ENCODE peak calls at places on chromosome 5, in four cellular contexts. B is K562, T is endothelial cell of umbilical vein, W is IMR-90. X is an unnamed sample.

GRCh38 chr5:81819556-81820314 is 68.8 kb upstream of the SSBP2 start:
- DNase-seq in B (no peak), T (peak; percentile 48), W (peak; percentile 61), X (no peak)

GRCh38 chr5:126471875-126472537 is 48.8 kb downstream of the GRAMD2B start:
- DNase-seq in B (no peak), W (peak; percentile 88), T (peak; percentile 14), X (no peak)

GRCh38 chr5:5678909-5679308 is 256.4 kb downstream of the ICE1 start:
- DNase-seq in B (no peak), T (no peak), W (no peak), X (no peak)

GRCh38 chr5:66739923-66740322 is 143.7 kb downstream of the MAST4 start:
- DNase-seq in W (no peak), T (no peak), B (no peak), X (no peak)

GRCh38 chr5:98069876-98070512 is 703.5 kb upstream of the RGMB start:
- DNase-seq in T (no peak), B (no peak), W (peak; percentile 43), X (no peak)

GRCh38 chr5:169142264-169142970 is 158.5 kb downstream of the SLIT3 start:
- DNase-seq in T (no peak), W (no peak), B (no peak), X (no peak)

GRCh38 chr5:107134931-107135330 is 535.8 kb downstream of the EFNA5 start:
- DNase-seq in B (no peak), T (peak; percentile 48), W (no peak), X (no peak)

GRCh38 chr5:172503925-172504730 is 49.8 kb upstream of the SH3PXD2B start:
- DNase-seq in W (no peak), B (no peak), T (no peak), X (no peak)

GRCh38 chr5:163677092-163677491 is 171.7 kb downstream of the MAT2B start:
- DNase-seq in B (no peak), W (no peak), T (no peak), X (no peak)

GRCh38 chr5:178284095-178284675 is 51.6 kb upstream of the PHYKPL start:
- DNase-seq in T (no peak), W (peak; percentile 3), B (peak; percentile 32), X (peak; percentile 17)

GRCh38 chr5:178312900-178313299 is 80.3 kb upstream of the PHYKPL start:
- DNase-seq in T (no peak), B (no peak), W (no peak), X (no peak)

GRCh38 chr5:1659100-1660036 is 135.6 kb upstream of the LPCAT1 start:
- DNase-seq in T (no peak), B (no peak), W (no peak), X (no peak)

GRCh38 chr5:1405539-1406530 is 39.4 kb downstream of the SLC6A3 start:
- DNase-seq in T (no peak), B (no peak), W (no peak), X (no peak)

GRCh38 chr5:133933670-133934295 is 34.6 kb downstream of the C5orf15 start:
- DNase-seq in T (no peak), W (no peak), B (no peak), X (no peak)

GRCh38 chr5:27172708-27173107 is 134.3 kb upstream of the CDH9 start:
- DNase-seq in B (no peak), W (no peak), T (no peak), X (no peak)

GRCh38 chr5:32707394-32707997 is 3.6 kb upstream of the NPR3 start:
- DNase-seq in B (peak; percentile 27), W (peak; percentile 56), T (peak; percentile 40), X (no peak)

DNA sequence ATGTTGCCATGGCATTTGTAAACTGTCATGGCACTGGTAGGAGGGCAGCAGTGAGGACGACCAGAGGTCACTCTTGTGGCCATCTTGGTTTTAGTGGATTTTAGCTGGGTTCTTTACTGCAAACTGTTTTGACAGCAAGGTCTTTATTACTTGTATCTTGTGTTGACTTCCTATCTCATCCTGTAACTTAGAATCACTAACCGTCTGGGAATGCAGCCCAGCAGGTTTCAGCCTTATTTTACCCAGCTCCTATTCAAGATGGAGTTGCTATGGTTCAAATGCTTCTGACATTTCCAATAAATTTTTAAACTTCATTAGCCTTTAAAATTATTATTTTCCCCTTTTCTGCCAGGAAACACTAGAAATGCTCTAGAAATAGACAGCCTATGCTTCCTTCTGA is 839.1 kb downstream of the NR2F1-AS1 start:
- DNase-seq in B (no peak), W (no peak), T (no peak), X (no peak)
- H3K9me1 ChIP-seq in B (no peaks in the 10 kb centered on the region), W (no peaks in the 10 kb centered on the region), T (no peaks in the 10 kb centered on the region), X (no peaks in the 10 kb centered on the region)

DNA sequence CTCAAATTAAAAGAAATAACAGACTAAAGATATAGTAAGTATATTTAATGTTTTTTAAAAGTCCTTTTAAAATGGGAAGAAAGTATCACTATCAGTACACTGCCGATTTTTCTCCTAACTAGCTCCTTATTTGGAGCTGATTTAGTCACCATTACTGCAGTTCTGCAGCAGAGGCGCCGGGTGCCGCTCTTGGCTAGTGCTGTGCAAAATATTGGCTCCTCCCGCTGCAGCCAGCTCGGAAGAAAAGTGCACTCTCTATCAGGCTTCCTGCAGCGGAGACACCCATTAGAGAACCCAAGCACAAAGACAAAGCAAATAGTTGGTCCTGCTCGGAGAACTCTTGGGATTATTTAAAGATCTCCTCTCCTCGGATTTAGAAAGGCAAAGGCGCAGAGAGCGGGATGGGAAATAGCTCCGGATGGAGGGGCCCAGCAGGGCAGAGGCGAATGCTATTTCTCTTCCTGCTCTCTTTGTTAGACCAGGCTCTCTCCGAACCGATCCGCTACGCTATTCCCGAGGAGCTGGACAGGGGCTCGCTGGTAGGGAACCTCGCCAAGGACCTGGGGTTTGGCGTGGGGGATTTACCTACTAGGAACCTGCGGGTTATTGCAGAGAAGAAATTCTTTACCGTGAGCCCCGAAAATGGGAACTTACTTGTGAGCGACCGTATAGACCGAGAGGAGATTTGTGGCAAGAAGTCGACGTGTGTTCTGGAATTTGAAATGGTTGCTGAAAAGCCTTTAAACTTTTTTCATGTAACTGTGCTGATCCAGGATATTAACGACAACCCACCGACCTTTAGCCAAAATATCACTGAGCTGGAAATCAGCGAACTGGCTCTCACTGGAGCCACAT is at the start of gene PCDHGB3:
- DNase-seq in B (peak; percentile 42), W (peak; percentile 74), T (peak; percentile 40), X (no peak)
- H3K9me3 ChIP-seq in B (no peaks in the 10 kb centered on the region), W (peaks cover 57% of the 10 kb centered on the region), T (peaks cover under 1% of the 10 kb centered on the region), X (peaks cover 33% of the 10 kb centered on the region)

DNA sequence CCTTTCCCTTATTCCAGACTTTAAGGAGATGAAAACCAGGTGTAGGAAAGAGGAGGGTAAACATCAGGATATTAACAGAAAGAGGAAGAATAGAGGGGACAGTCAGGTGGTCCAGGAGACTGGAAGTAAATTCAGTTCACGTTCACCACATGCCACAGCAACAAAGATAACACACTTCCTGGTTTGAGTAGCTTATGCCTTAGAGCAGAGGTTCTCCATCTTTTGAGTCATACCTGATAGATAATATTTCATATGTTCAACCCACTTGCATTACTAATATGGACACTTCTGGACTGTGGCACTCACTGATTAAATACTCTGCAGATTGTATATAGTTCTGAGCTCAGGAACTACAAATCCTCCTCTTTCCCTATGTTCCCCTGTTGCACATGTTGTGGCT is 179.9 kb upstream of the NR3C1 start:
- DNase-seq in W (no peak), T (no peak), B (no peak), X (no peak)
- H2AFZ ChIP-seq in W (no peak overlapping the region), T (no peak overlapping the region), B (peak overlapping the region; percentile 90), X (no peak overlapping the region)

GRCh38 chr5:57741326-57741725 is 258.7 kb upstream of the ACTBL2 start:
- DNase-seq in W (no peak), T (peak; percentile 67), B (no peak), X (no peak)

GRCh38 chr5:57749396-57749795 is 266.8 kb upstream of the ACTBL2 start:
- DNase-seq in W (peak; percentile 41), B (no peak), T (no peak), X (no peak)

GRCh38 chr5:57750282-57750681 is 267.7 kb upstream of the ACTBL2 start:
- DNase-seq in W (no peak), B (no peak), T (no peak), X (no peak)

GRCh38 chr5:57745029-57745428 is 262.4 kb upstream of the ACTBL2 start:
- DNase-seq in B (no peak), T (no peak), W (peak; percentile 50), X (no peak)

GRCh38 chr5:57745676-57746075 is 263.1 kb upstream of the ACTBL2 start:
- DNase-seq in T (no peak), W (no peak), B (no peak), X (no peak)
- H3K9me1 ChIP-seq in T (no peaks in the 10 kb centered on the region), W (no peaks in the 10 kb centered on the region), B (no peaks in the 10 kb centered on the region), X (no peaks in the 10 kb centered on the region)

GRCh38 chr5:180180198-180180820 is 28.7 kb downstream of the RASGEF1C start:
- DNase-seq in W (no peak), T (no peak), B (no peak), X (no peak)
- H3K9me3 ChIP-seq in W (peaks cover 2% of the 10 kb centered on the region), T (no peaks in the 10 kb centered on the region), B (no peaks in the 10 kb centered on the region), X (no peaks in the 10 kb centered on the region)

DNA sequence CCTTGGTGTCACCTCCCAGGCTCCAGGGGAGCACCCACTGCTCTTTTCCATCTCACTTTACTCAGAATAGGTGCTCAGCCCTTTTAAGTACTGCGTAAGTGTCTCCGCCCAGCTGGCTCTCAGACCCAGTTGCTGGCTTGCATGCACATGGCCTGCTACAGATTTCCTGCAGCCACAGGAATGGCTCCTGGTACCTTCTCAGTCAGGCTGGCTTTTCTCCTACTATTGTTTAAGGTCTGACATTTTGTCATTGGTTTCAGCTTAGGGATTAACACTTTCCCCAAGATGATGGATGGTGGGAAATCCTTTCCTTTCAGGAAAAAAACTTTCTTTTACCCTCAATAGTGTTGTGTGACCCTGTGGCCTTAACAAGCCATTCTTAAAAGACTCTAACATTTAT is 1652.3 kb upstream of the WWC1 start:
- DNase-seq in W (no peak), T (no peak), B (no peak), X (no peak)
- H2AFZ ChIP-seq in W (no peak overlapping the region), T (no peak overlapping the region), B (no peak overlapping the region), X (no peak overlapping the region)

GRCh38 chr5:152990217-152990616 is 500.3 kb upstream of the GRIA1 start:
- DNase-seq in W (no peak), T (no peak), B (no peak), X (no peak)

GRCh38 chr5:152990771-152991170 is 499.7 kb upstream of the GRIA1 start:
- DNase-seq in T (no peak), B (no peak), W (no peak), X (no peak)

DNA sequence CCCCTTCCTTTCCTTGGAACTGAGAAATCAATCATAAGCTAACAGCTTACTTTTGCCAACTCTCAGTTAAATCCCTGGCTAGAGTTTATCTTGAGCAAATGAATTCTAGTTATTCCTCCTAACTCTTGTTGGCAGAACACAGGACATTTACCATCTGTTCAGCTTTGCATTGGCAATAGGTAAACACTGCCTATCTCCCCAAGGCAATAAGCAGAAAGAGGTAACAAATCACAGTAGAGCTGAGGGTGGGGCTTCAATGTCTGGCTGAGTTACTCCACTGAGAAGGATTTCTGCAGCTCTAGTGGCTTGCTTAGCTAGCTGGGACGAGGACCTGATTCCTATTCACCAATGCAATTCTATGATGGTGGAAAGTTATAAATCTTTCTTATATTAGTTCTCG is 503.3 kb upstream of the GRIA1 start:
- DNase-seq in T (no peak), B (no peak), W (no peak), X (no peak)
- H3K9me1 ChIP-seq in T (no peaks in the 10 kb centered on the region), B (no peaks in the 10 kb centered on the region), W (no peaks in the 10 kb centered on the region), X (no peaks in the 10 kb centered on the region)

X was measured in keratinocyte.